ENCODE peak calls at places on chromosomes 6 and 20, in six cellular contexts. W, P, C, I, V and Q are unnamed samples.

GRCh38 chr20:4401601-4402000 is 320.1 kb upstream of the PRND start:
- DNase-seq in W (no peak), C (peak), V (peak), I (no peak), P (no peak), Q (no peak)

GRCh38 chr6:107718341-107718740 is 105.8 kb downstream of the SCML4 start:
- DNase-seq in V (no peak), I (no peak), W (no peak), C (no peak), P (no peak), Q (no peak)

GRCh38 chr6:136501081-136501480 is 49.1 kb downstream of the MAP7 start:
- DNase-seq in W (no peak), P (no peak), C (no peak), V (no peak), I (no peak), Q (no peak)

GRCh38 chr6:3405679-3406078 is 51.2 kb downstream of the SLC22A23 start:
- DNase-seq in C (peak), V (peak), I (no peak), P (no peak), W (peak), Q (no peak)

GRCh38 chr6:162177733-162178132 is 549.8 kb downstream of the PRKN start:
- DNase-seq in W (no peak), P (no peak), V (no peak), C (peak), I (no peak), Q (peak)

GRCh38 chr20:47352332-47353223 is 3.9 kb downstream of the ZMYND8 start:
- DNase-seq in C (no peak), I (peak), V (no peak), W (no peak), P (no peak), Q (no peak)

GRCh38 chr6:85298553-85298952 is 151.3 kb upstream of the NT5E start:
- DNase-seq in C (no peak), P (no peak), V (no peak), W (no peak), I (no peak), Q (no peak)

GRCh38 chr6:106692112-106692822 is 62.9 kb downstream of the QRSL1 start:
- DNase-seq in V (peak), W (no peak), C (peak), P (no peak), I (no peak), Q (peak)

GRCh38 chr20:34042286-34042685 is 48.6 kb downstream of the RALY start:
- DNase-seq in V (no peak), P (no peak), C (no peak), W (no peak), I (no peak), Q (no peak)

GRCh38 chr6:74409447-74409846 is 713.4 kb downstream of the CD109 start:
- DNase-seq in P (no peak), W (no peak), V (peak), I (no peak), C (peak), Q (peak)

GRCh38 chr6:7906741-7907140 is 3.8 kb downstream of the TXNDC5 start:
- DNase-seq in I (no peak), W (no peak), C (no peak), P (no peak), V (no peak), Q (no peak)
- H3K4me3 ChIP-seq in I (no peak), W (no peak), C (no peak), P (no peak), V (no peak), Q (no peak)

DNA sequence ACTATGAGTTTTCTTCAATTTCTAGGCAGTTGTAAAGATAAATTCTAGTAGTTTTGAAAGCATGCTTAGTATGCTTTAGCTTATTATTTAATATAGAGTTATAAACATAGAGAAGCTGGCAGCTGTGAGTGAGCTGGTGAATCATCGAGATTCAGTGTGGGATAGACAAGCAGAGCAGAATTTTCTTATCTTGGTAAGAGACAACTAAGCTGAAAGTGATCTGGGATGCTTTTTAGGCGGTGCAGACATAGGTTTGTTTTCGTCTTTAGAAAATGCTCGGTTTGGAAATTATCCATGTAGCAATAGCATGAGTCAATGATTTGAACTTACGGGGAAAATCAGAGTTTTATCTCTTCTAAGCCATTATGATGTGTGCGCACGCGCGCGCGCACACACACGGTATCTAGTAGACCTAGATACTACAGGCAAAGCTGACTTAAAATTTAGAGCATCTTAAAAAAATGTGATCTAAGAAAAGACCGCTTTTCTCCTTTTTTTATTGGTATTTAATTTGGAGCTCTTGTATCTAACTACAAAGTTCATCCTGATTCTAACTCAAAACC is 128.3 kb upstream of the MAP3K7 start:
- DNase-seq in V (no peak), P (peak), C (no peak), I (no peak), W (no peak), Q (no peak)
- H3K4me3 ChIP-seq in V (no peak), P (no peak), C (no peak), I (no peak), W (no peak), Q (no peak)

GRCh38 chr20:57439432-57439831 is 48.2 kb downstream of the RBM38 start:
- DNase-seq in V (no peak), P (peak), C (no peak), W (no peak), I (peak), Q (no peak)

GRCh38 chr20:57439993-57440392 is 48.8 kb downstream of the RBM38 start:
- DNase-seq in W (no peak), C (no peak), V (no peak), I (no peak), P (no peak), Q (no peak)

GRCh38 chr20:57442160-57442887 is 51.1 kb downstream of the RBM38 start:
- DNase-seq in W (no peak), P (no peak), C (no peak), V (no peak), I (no peak), Q (no peak)

GRCh38 chr20:57441510-57442154 is 50.4 kb downstream of the RBM38 start:
- DNase-seq in C (no peak), P (no peak), W (no peak), I (no peak), V (no peak), Q (no peak)

GRCh38 chr20:57440678-57441509 is 49.7 kb downstream of the RBM38 start:
- DNase-seq in C (peak), I (peak), P (peak), W (peak), V (no peak), Q (no peak)
- H3K4me3 ChIP-seq in C (no peak), I (no peak), P (no peak), W (no peak), V (no peak), Q (no peak)

GRCh38 chr20:36546111-36546736 is 4.9 kb downstream of the MYL9 start:
- DNase-seq in V (no peak), P (no peak), I (no peak), C (no peak), W (no peak), Q (no peak)

GRCh38 chr20:36542019-36542488 is 735 bp downstream of the MYL9 start:
- DNase-seq in C (peak), P (peak), I (peak), W (no peak), V (no peak), Q (no peak)

GRCh38 chr20:36543187-36544133 is 2.1 kb downstream of the MYL9 start:
- DNase-seq in W (peak), P (peak), C (peak), I (peak), V (no peak), Q (no peak)

GRCh38 chr20:36542516-36543186 is 1.3 kb downstream of the MYL9 start:
- DNase-seq in C (no peak), W (no peak), I (no peak), V (no peak), P (no peak), Q (no peak)

DNA sequence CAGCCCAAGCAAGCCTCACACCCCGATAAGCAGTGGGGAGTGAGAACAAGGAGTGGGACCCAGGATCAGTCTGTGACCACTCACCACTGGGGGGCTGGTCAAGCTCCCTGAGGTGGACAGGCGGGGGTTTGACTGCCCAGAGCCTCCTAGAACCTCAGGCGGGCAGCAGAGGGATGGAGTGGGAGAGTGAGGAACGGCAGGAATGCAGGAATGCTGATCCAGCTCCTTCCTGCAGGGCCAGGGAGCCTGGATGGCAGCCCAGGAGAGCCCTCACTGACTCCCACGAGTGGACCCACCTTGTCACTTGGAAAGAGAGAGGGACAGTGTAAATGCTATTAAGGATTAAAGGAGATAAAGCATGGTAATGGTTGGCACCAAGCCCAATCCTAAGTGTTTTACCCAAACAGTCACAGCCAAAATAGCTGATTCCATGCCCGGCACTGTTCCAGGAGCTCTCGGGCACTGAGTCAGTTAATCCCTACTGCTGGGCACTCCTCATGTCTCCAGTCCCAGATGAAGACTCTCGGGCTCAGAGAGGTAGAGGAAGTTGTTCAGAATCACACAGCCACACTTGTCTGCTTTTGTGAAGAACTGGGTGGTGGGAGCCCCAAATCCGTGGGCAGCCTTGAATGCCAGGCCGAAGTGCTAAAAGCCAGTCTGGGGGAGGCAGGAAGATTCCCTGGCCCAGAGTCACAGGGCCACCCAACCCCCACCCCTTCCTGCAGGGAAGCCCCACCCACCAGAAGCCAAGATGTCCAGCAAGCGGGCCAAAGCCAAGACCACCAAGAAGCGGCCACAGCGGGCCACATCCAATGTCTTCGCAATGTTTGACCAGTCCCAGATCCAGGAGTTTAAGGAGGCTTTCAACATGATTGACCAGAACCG is 3.1 kb downstream of the MYL9 start:
- DNase-seq in W (no peak), C (peak), I (peak), V (no peak), P (peak), Q (peak)
- H3K4me3 ChIP-seq in W (no peak), C (no peak), I (no peak), V (peak), P (peak), Q (no peak)

GRCh38 chr20:42482808-42483207 is 706.9 kb downstream of the PTPRT start:
- DNase-seq in V (no peak), W (no peak), C (no peak), P (no peak), I (no peak), Q (no peak)
- H3K4me3 ChIP-seq in V (no peak), W (no peak), C (no peak), P (no peak), I (no peak), Q (no peak)

DNA sequence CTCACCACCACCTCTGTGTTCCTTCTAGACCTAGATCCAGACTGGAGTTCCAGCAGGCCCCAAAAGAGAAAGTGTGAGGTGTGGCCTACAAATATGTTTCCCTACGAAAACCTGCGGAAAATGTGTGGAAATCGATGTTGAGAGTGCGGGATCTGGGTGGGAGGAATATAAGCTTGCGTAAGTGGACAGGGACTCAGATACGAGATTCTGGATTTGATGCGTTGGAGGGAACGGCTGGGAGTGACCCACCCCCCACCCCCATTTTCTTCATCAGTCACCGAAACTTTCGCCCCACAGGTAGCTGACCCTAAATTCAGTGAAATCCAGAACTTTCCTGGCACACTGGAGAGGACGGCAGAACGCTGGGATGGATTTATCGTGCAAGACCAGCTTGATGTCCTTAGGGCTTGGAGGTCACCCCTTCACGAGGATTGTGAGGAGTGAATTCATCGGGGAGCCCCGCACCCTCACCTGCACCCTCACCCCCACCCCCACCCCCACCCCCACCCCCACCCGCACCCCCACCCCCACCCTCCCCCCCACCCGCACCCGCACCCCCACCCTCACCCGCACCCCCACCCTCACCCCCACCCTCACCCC is 13.2 kb upstream of the TCFL5 start:
- DNase-seq in V (no peak), I (no peak), P (no peak), W (no peak), C (no peak), Q (no peak)
- H3K4me3 ChIP-seq in V (no peak), I (no peak), P (no peak), W (no peak), C (no peak), Q (no peak)

GRCh38 chr20:841568-842546 is 8.3 kb downstream of the FAM110A start:
- DNase-seq in W (peak), C (no peak), P (no peak), I (no peak), V (no peak), Q (no peak)
- H3K4me3 ChIP-seq in W (peak), C (peak), P (no peak), I (no peak), V (peak), Q (peak)

DNA sequence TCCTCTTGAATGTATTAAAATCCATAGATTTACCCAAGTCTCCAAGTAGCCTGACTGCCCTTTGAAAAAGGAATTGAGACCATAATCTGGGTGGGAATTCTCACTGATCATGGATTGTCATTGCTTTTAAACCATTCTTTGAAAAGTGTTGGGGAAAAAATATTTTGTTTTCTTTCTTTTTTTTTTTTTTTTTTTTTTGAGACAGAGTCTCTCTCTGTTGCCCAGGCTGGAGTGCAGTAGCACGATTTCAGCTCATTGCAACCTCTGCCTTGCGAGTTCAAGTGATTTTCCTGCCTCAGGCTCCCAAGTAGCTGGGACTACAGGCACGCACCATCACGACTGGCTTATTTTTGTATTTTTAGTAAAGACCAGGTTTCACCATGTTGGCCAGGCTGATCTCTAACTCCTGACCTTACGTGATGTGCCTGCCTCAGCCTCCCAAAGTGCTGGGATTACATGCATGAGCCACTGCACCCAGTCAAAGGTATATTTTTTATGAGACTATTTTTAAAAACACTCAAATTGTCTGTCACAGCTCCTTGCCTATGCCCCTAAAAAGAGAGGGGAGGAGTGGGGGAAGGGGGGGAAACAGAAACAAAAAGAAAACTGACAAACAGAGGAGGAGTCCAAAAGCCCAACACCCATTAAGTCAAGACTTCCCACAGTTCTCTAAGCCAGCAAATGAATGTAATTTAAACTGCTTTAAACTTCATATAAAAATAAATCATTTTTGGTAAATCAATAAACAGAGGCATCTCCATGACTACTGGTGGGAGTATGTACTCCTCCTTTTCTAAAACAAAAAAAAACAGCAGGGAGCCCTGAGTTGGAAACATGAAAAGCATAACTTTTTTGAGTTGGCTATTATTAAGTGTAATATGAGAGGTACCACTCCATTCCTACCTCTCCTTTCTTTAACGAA is 119.4 kb upstream of the PRSS16 start:
- DNase-seq in W (no peak), I (no peak), V (no peak), P (no peak), C (no peak), Q (no peak)
- H3K4me3 ChIP-seq in W (no peak), I (no peak), V (no peak), P (no peak), C (no peak), Q (peak)

GRCh38 chr20:38473353-38473795 is 731 bp downstream of the RALGAPB start:
- DNase-seq in W (no peak), P (no peak), V (no peak), I (no peak), C (no peak), Q (no peak)
- H3K4me3 ChIP-seq in W (peak), P (peak), V (peak), I (peak), C (peak), Q (peak)